ENCODE peak calls at places on chromosomes 1 and 21, in ten cellular contexts. K, F, G, Z, R, J, E, M, I and Y are unnamed samples.

GRCh38 chr1:47650205-47650604 is 212.4 kb downstream of the FOXD2 start:
- DNase-seq in I (no peak), K (no peak), R (no peak), E (no peak), F (no peak), J (no peak), G (peak), M (no peak), Z (no peak), Y (peak)

GRCh38 chr1:8562881-8563865 is 245.3 kb downstream of the SLC45A1 start:
- DNase-seq in G (no peak), Z (no peak), I (no peak), R (no peak), E (no peak), F (no peak), J (no peak), M (no peak), K (no peak), Y (no peak)

GRCh38 chr1:65066766-65067490 is 81.1 kb upstream of the AK4 start:
- DNase-seq in J (peak), F (no peak), E (peak), R (peak), I (no peak), K (peak), G (peak), M (peak), Z (peak), Y (no peak)

GRCh38 chr1:78092686-78093085 is 46.9 kb downstream of the GIPC2 start:
- DNase-seq in J (peak), M (no peak), G (no peak), F (no peak), I (no peak), E (no peak), Z (no peak), K (no peak), R (no peak), Y (no peak)

GRCh38 chr1:161735837-161736236 is 13.7 kb upstream of the DUSP12 start:
- DNase-seq in F (no peak), E (no peak), Z (no peak), R (no peak), G (no peak), M (no peak), J (no peak), K (no peak), I (no peak), Y (no peak)

GRCh38 chr1:155086182-155086741 is 7.6 kb downstream of the EFNA3 start:
- DNase-seq in K (peak), Z (no peak), J (no peak), F (no peak), I (peak), M (peak), R (peak), G (no peak), E (peak), Y (no peak)

GRCh38 chr1:227521782-227522181 is 41.6 kb upstream of the ZNF678 start:
- DNase-seq in J (no peak), E (no peak), Z (no peak), I (no peak), M (no peak), R (no peak), K (no peak), G (no peak), F (no peak), Y (no peak)

GRCh38 chr1:37989381-37989930 is 366 bp downstream of the SF3A3 start:
- DNase-seq in R (no peak), G (no peak), M (no peak), Z (no peak), F (no peak), I (no peak), E (peak), J (no peak), K (peak), Y (no peak)

GRCh38 chr1:184813528-184814089 is 59.0 kb upstream of the EDEM3 start:
- DNase-seq in K (no peak), R (no peak), E (no peak), G (no peak), J (no peak), I (peak), F (no peak), Z (no peak), M (no peak), Y (no peak)

GRCh38 chr1:85464497-85465098 is 361 bp downstream of the DDAH1 start:
- DNase-seq in F (no peak), J (peak), G (no peak), K (peak), M (peak), I (peak), Z (no peak), R (no peak), E (peak), Y (no peak)

GRCh38 chr21:36994501-36995189 is 11.9 kb upstream of the RIPPLY3 start:
- DNase-seq in E (no peak), M (no peak), R (no peak), Z (no peak), J (no peak), F (no peak), I (no peak), K (peak), G (no peak), Y (no peak)

GRCh38 chr1:153535664-153536585 is at the start of gene S100A6:
- DNase-seq in I (no peak), G (peak), R (no peak), F (no peak), E (peak), Z (peak), K (peak), M (peak), J (peak), Y (peak)

GRCh38 chr1:14876747-14877146 is 276.8 kb upstream of the TMEM51 start:
- DNase-seq in I (no peak), K (no peak), J (no peak), G (no peak), E (no peak), F (no peak), Z (no peak), R (no peak), M (no peak), Y (no peak)

GRCh38 chr1:81702903-81703302 is 97.8 kb upstream of the ADGRL2 start:
- DNase-seq in K (no peak), J (peak), R (no peak), Z (no peak), G (peak), E (no peak), F (no peak), M (no peak), I (no peak), Y (no peak)